ENCODE peak calls at places on chromosome 20, in seven cellular contexts. M is lower leg skin; U is IMR-90; A is erythroblast; D is stimulated activated CD8-positive, alpha-beta memory T cell treated with anti-CD3 and anti-CD28 coated beads, Interleukin-2, amount 100 ng/mL, for 1 hour; Y is WERI-Rb-1; C is activated CD8-positive, alpha-beta T cell treated with anti-CD3 and anti-CD28 coated beads for 36 hours. S is an unnamed sample.

GRCh38 chr20:59992531-59992930 is 34.3 kb downstream of the CDH26 start:
- DNase-seq in M (no peak), U (peak; percentile 18), A (no peak), D (no peak), Y (no peak), C (no peak), S (no peak)

GRCh38 chr20:5078399-5078958 is 41.3 kb downstream of the PCNA start:
- DNase-seq in M (peak; percentile 75), U (peak; percentile 66), A (peak; percentile 88), D (peak; percentile 44), Y (no peak), C (peak; percentile 95), S (peak; percentile 75)

GRCh38 chr20:35893942-35894341 is 60.4 kb downstream of the SCAND1 start:
- DNase-seq in M (no peak), U (no peak), A (no peak), D (no peak), Y (no peak), C (peak; percentile 39), S (no peak)

GRCh38 chr20:48619126-48620101 is 208.4 kb downstream of the PREX1 start:
- DNase-seq in M (no peak), U (no peak), A (no peak), D (no peak), Y (no peak), C (no peak), S (no peak)

GRCh38 chr20:21235713-21236445 is 67.3 kb upstream of the XRN2 start:
- DNase-seq in M (peak; percentile 53), U (peak; percentile 66), A (peak; percentile 81), D (peak; percentile 27), Y (peak; percentile 44), C (peak; percentile 81), S (peak; percentile 30)

GRCh38 chr20:19492937-19493336 is 265.1 kb upstream of the RIN2 start:
- DNase-seq in M (no peak), U (no peak), A (no peak), D (no peak), Y (no peak), C (no peak), S (no peak)

GRCh38 chr20:61430228-61430624 is 178.2 kb downstream of the CDH4 start:
- DNase-seq in M (no peak), U (no peak), A (no peak), D (no peak), Y (no peak), C (no peak), S (no peak)

GRCh38 chr20:15823718-15824117 is 749.5 kb downstream of the KIF16B start:
- DNase-seq in M (no peak), U (no peak), A (no peak), D (no peak), Y (peak; percentile 77), C (no peak), S (no peak)

GRCh38 chr20:38453941-38454340 is 18.7 kb upstream of the RALGAPB start:
- DNase-seq in M (no peak), U (no peak), A (no peak), D (no peak), Y (peak; percentile 25), C (no peak), S (no peak)

GRCh38 chr20:47249913-47250312 is 106.6 kb downstream of the ZMYND8 start:
- DNase-seq in M (no peak), U (no peak), A (no peak), D (no peak), Y (no peak), C (no peak), S (no peak)

GRCh38 chr20:14706555-14706954 is 369.1 kb upstream of the FLRT3 start:
- DNase-seq in M (no peak), U (no peak), A (no peak), D (no peak), Y (no peak), C (no peak), S (no peak)

GRCh38 chr20:62539646-62540045 is 63.9 kb upstream of the GATA5 start:
- DNase-seq in M (no peak), U (no peak), A (no peak), D (no peak), Y (no peak), C (no peak), S (no peak)

S was measured in T-cell.